ENCODE peak calls at places on chromosomes 7 and 10, in nine cellular contexts. N is AG09309, G is psoas muscle, R is GM12865, X is Panc1, T is kidney, K is cardiac muscle cell, A is HFFc6, E is neural crest cell. U is an unnamed sample.

GRCh38 chr10:46171661-46172060 is 115.1 kb upstream of the ANTXRL start:
- DNase-seq in N (no peak), G (no peak), R (no peak), X (no peak), T (no peak), K (no peak), A (no peak), E (no peak), U (no peak)

GRCh38 chr7:151682831-151683614 is 163.3 kb upstream of the RHEB start:
- DNase-seq in N (no peak), G (no peak), R (no peak), X (no peak), T (peak; percentile 43), K (no peak), A (no peak), E (no peak), U (no peak)

GRCh38 chr10:15815242-15815885 is 44.9 kb downstream of the MINDY3 start:
- DNase-seq in N (no peak), G (no peak), R (no peak), X (no peak), T (no peak), K (no peak), A (no peak), E (no peak), U (no peak)

GRCh38 chr10:60433684-60434083 is 44.0 kb upstream of the ANK3 start:
- DNase-seq in N (peak; percentile 61), G (no peak), R (no peak), X (no peak), T (no peak), K (peak; percentile 77), A (peak; percentile 36), E (no peak), U (no peak)

GRCh38 chr7:151386301-151387160 is 23.3 kb downstream of the WDR86 start:
- DNase-seq in N (no peak), G (peak; percentile 47), R (no peak), X (no peak), T (peak; percentile 80), K (no peak), A (no peak), E (no peak), U (no peak)

GRCh38 chr7:5218564-5219360 is 28.7 kb downstream of the WIPI2 start:
- DNase-seq in N (no peak), G (no peak), R (peak; percentile 94), X (no peak), T (peak; percentile 49), K (no peak), A (no peak), E (no peak), U (no peak)

GRCh38 chr10:12327476-12327875 is 21.9 kb upstream of the CAMK1D start:
- DNase-seq in N (no peak), G (no peak), R (no peak), X (no peak), T (no peak), K (no peak), A (no peak), E (no peak), U (no peak)

GRCh38 chr7:47390914-47391313 is 191.0 kb downstream of the TNS3 start:
- DNase-seq in N (no peak), G (no peak), R (no peak), X (no peak), T (no peak), K (no peak), A (no peak), E (no peak), U (no peak)

GRCh38 chr7:129889133-129889854 is 63.5 kb downstream of the UBE2H start:
- DNase-seq in N (no peak), G (no peak), R (no peak), X (no peak), T (no peak), K (no peak), A (no peak), E (no peak), U (no peak)

GRCh38 chr10:119659951-119660350 is 8.8 kb downstream of the BAG3 start:
- DNase-seq in N (no peak), G (peak; percentile 79), R (no peak), X (no peak), T (peak; percentile 81), K (no peak), A (no peak), E (no peak), U (no peak)

GRCh38 chr10:454860-455259 is 234.6 kb downstream of the DIP2C start:
- DNase-seq in N (peak; percentile 68), G (peak; percentile 68), R (no peak), X (peak; percentile 54), T (peak; percentile 82), K (peak; percentile 92), A (peak; percentile 94), E (no peak), U (no peak)

GRCh38 chr10:9814285-9814866 is 1203.3 kb upstream of the CELF2 start:
- DNase-seq in N (peak; percentile 13), G (no peak), R (no peak), X (no peak), T (no peak), K (no peak), A (no peak), E (no peak), U (no peak)

GRCh38 chr7:23334482-23335056 is 35.4 kb downstream of the MALSU1 start:
- DNase-seq in N (peak; percentile 90), G (no peak), R (no peak), X (peak; percentile 99), T (no peak), K (peak; percentile 94), A (peak; percentile 98), E (no peak), U (no peak)

GRCh38 chr7:47574473-47575328 is 7.2 kb downstream of the TNS3 start:
- DNase-seq in N (no peak), G (no peak), R (peak; percentile 78), X (no peak), T (no peak), K (no peak), A (peak; percentile 64), E (no peak), U (no peak)

GRCh38 chr7:130982160-130982638 is 248.2 kb upstream of the KLF14 start:
- DNase-seq in N (no peak), G (no peak), R (peak; percentile 71), X (no peak), T (no peak), K (peak; percentile 56), A (peak; percentile 51), E (no peak), U (no peak)

GRCh38 chr7:22582860-22583640 is 83.1 kb upstream of the STEAP1B start:
- DNase-seq in N (peak; percentile 80), G (no peak), R (no peak), X (peak; percentile 67), T (no peak), K (peak; percentile 88), A (peak; percentile 88), E (no peak), U (no peak)

GRCh38 chr10:98445200-98445812 is 1.4 kb downstream of the HPS1 start:
- DNase-seq in N (no peak), G (no peak), R (no peak), X (no peak), T (no peak), K (no peak), A (no peak), E (no peak), U (no peak)
- TF ChIP-seq CTCF in N (no peak), G (no peak), R (no peak), X (no peak), T (no peak), K (no peak), A (no peak), E (no peak), U (no peak)

DNA sequence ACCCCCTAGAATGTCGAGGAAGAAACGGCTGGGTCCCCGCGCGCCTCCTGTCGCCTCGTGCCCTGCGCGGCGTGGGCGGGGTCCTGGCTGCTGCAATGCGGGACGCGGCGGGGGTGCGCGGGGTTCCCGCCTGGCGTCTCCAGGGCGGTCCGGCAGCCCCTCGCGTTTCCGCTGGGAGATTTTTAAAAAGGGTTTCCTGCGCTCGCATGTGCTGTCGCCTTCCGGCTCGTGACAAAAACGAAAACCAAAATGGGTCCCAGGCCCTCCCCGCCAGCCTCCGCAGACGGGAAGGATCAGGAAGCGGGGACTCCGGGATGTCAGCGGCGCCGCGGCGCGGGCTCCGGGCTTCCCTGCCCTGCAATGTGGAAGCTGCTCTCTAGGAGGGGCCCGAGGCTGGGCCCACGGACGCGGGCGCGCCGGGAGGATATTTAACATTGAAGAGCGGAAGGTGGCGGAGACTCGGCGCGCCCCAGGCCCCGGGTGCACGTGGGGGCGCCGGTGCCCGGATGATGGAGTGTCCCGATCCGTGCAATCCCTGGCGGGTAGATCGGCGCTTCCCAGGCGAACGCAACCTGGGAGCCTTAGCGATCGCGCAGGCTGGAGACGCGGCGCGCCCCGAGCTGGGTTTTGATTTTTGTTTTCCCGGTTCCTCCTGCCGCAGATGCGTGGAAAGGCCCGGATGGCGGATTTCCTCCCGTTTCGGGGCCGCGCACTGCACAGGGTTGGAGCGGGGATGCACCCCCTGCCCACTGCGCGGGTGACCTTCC is 1.0 kb downstream of the PFKP start:
- DNase-seq in N (no peak), G (peak; percentile 76), R (peak; percentile 81), X (no peak), T (peak; percentile 86), K (peak; percentile 78), A (peak; percentile 45), E (peak; percentile 39), U (peak; percentile 78)
- TF ChIP-seq CTCF in N (peak; percentile 39), G (peak; percentile 29), R (no peak), X (no peak), T (no peak), K (peak; percentile 53), A (peak; percentile 45), E (peak; percentile 31), U (no peak)

GRCh38 chr10:72503241-72503640 is 122.6 kb downstream of the MICU1 start:
- DNase-seq in N (peak; percentile 52), G (no peak), R (no peak), X (no peak), T (no peak), K (peak; percentile 78), A (peak; percentile 55), E (no peak), U (no peak)
- TF ChIP-seq CTCF in N (no peak), G (no peak), R (no peak), X (no peak), T (no peak), K (no peak), A (no peak), E (no peak), U (no peak)

GRCh38 chr7:103991406-103991805 is 1.9 kb upstream of the RELN start:
- DNase-seq in N (no peak), G (no peak), R (no peak), X (no peak), T (no peak), K (no peak), A (no peak), E (no peak), U (no peak)

GRCh38 chr7:103989200-103989784 is at the start of gene RELN:
- DNase-seq in N (no peak), G (no peak), R (no peak), X (no peak), T (peak; percentile 43), K (peak; percentile 53), A (no peak), E (peak; percentile 28), U (peak; percentile 3)

GRCh38 chr7:103988468-103989199 is 824 bp downstream of the RELN start:
- DNase-seq in N (no peak), G (no peak), R (no peak), X (no peak), T (peak; percentile 56), K (peak; percentile 8), A (no peak), E (no peak), U (no peak)

GRCh38 chr7:103990991-103991390 is 1.5 kb upstream of the RELN start:
- DNase-seq in N (no peak), G (no peak), R (no peak), X (no peak), T (no peak), K (no peak), A (no peak), E (no peak), U (no peak)

GRCh38 chr7:103989785-103990775 is 622 bp upstream of the RELN start:
- DNase-seq in N (no peak), G (no peak), R (peak; percentile 6), X (no peak), T (peak; percentile 75), K (peak; percentile 58), A (no peak), E (peak; percentile 26), U (peak; percentile 3)
- TF ChIP-seq CTCF in N (no peak), G (no peak), R (no peak), X (peak; percentile 30), T (no peak), K (peak; percentile 18), A (no peak), E (peak; percentile 38), U (no peak)

U was measured in activated CD8-positive, alpha-beta T cell treated with anti-CD3 and anti-CD28 coated beads for 36 hours.